ENCODE peak calls at places on chromosomes 3 and 15, in five cellular contexts. I is LoVo, H is RWPE1, N is left cardiac atrium, V is NCI-H526. Z is an unnamed sample.

GRCh38 chr3:60126905-60127304 is 1077.1 kb upstream of the CFAP20DC start:
- DNase-seq in I (no peak), H (no peak), N (no peak), V (no peak), Z (no peak)

GRCh38 chr3:188153498-188153948 is 434 bp upstream of the LPP start:
- DNase-seq in I (peak; percentile 81), H (peak; percentile 95), N (peak; percentile 85), V (no peak), Z (no peak)

GRCh38 chr15:41988896-41989572 is 16.7 kb upstream of the EHD4 start:
- DNase-seq in I (no peak), H (no peak), N (no peak), V (no peak), Z (no peak)

GRCh38 chr3:127525373-127525772 is 65.2 kb downstream of the TPRA1 start:
- DNase-seq in I (peak; percentile 60), H (peak; percentile 94), N (no peak), V (no peak), Z (peak; percentile 42)

GRCh38 chr3:154018100-154018696 is 103.0 kb upstream of the ARHGEF26 start:
- DNase-seq in I (peak; percentile 41), H (peak; percentile 15), N (no peak), V (no peak), Z (no peak)

GRCh38 chr3:168884353-168884903 is 779.1 kb downstream of the MECOM start:
- DNase-seq in I (peak; percentile 81), H (peak; percentile 78), N (no peak), V (no peak), Z (peak; percentile 53)

GRCh38 chr3:62531494-62531893 is 158.1 kb upstream of the FEZF2 start:
- DNase-seq in I (no peak), H (no peak), N (no peak), V (no peak), Z (no peak)

GRCh38 chr3:32946973-32947372 is 4.5 kb upstream of the CCR4 start:
- DNase-seq in I (no peak), H (no peak), N (no peak), V (no peak), Z (no peak)

GRCh38 chr3:134709563-134710312 is 58.9 kb upstream of the KY start:
- DNase-seq in I (no peak), H (no peak), N (no peak), V (peak; percentile 70), Z (no peak)

GRCh38 chr15:59616390-59616789 is 4.8 kb downstream of the GCNT3 start:
- DNase-seq in I (no peak), H (no peak), N (no peak), V (peak; percentile 26), Z (no peak)

GRCh38 chr3:134453631-134454030 is 32.2 kb downstream of the ANAPC13 start:
- DNase-seq in I (no peak), H (no peak), N (no peak), V (no peak), Z (no peak)

GRCh38 chr15:74789741-74790079 is 7.8 kb downstream of the CSK start:
- DNase-seq in I (no peak), H (no peak), N (no peak), V (no peak), Z (no peak)

GRCh38 chr3:53689681-53690080 is 156.5 kb downstream of the CHDH start:
- DNase-seq in I (no peak), H (no peak), N (no peak), V (no peak), Z (no peak)

GRCh38 chr3:89372456-89372855 is 265.0 kb downstream of the EPHA3 start:
- DNase-seq in I (no peak), H (peak; percentile 17), N (no peak), V (no peak), Z (no peak)

GRCh38 chr15:35533130-35534110 is 12.5 kb downstream of the DPH6 start:
- DNase-seq in I (no peak), H (no peak), N (no peak), V (no peak), Z (no peak)

GRCh38 chr3:72797773-72798543 is 50.3 kb downstream of the SHQ1 start:
- DNase-seq in I (no peak), H (no peak), N (peak; percentile 52), V (no peak), Z (no peak)

GRCh38 chr15:39083213-39083612 is 497.7 kb upstream of the THBS1 start:
- DNase-seq in I (no peak), H (no peak), N (no peak), V (no peak), Z (no peak)

GRCh38 chr3:106428565-106428994 is 559.8 kb upstream of the CBLB start:
- DNase-seq in I (peak; percentile 12), H (peak; percentile 79), N (no peak), V (no peak), Z (peak; percentile 58)

GRCh38 chr3:111708157-111708771 is 113.1 kb upstream of the ZBED2 start:
- DNase-seq in I (no peak), H (no peak), N (no peak), V (no peak), Z (no peak)

GRCh38 chr15:55741592-55742497 is 1.1 kb downstream of the PRTG start:
- DNase-seq in I (peak; percentile 48), H (peak; percentile 18), N (peak; percentile 31), V (no peak), Z (no peak)

GRCh38 chr15:39592500-39592899 is 11.6 kb downstream of the THBS1 start:
- DNase-seq in I (no peak), H (no peak), N (no peak), V (no peak), Z (peak; percentile 65)

GRCh38 chr3:14428087-14429067 is 26.0 kb downstream of the SLC6A6 start:
- DNase-seq in I (no peak), H (no peak), N (peak; percentile 68), V (no peak), Z (no peak)

GRCh38 chr3:34882764-34883163 is 756.6 kb upstream of the ARPP21 start:
- DNase-seq in I (no peak), H (no peak), N (no peak), V (no peak), Z (no peak)

GRCh38 chr3:130821821-130822220 is 72.1 kb upstream of the ATP2C1 start:
- DNase-seq in I (no peak), H (no peak), N (no peak), V (no peak), Z (no peak)

GRCh38 chr15:90053685-90054466 is 48.4 kb downstream of the IDH2 start:
- DNase-seq in I (no peak), H (no peak), N (no peak), V (no peak), Z (no peak)

GRCh38 chr3:157204431-157204830 is 44.5 kb upstream of the CCNL1 start:
- DNase-seq in I (no peak), H (no peak), N (no peak), V (no peak), Z (no peak)

GRCh38 chr3:61560452-61561373 is 658 bp upstream of the PTPRG start:
- DNase-seq in I (peak; percentile 82), H (peak; percentile 71), N (peak; percentile 90), V (peak; percentile 55), Z (no peak)

GRCh38 chr3:95460274-95460673 is 1354.1 kb upstream of the EPHA6 start:
- DNase-seq in I (no peak), H (no peak), N (no peak), V (no peak), Z (no peak)

GRCh38 chr3:177335728-177336127 is 138.4 kb upstream of the TBL1XR1 start:
- DNase-seq in I (peak; percentile 61), H (no peak), N (no peak), V (no peak), Z (no peak)

GRCh38 chr3:3737511-3737910 is 61.7 kb upstream of the LRRN1 start:
- DNase-seq in I (no peak), H (no peak), N (no peak), V (no peak), Z (no peak)

GRCh38 chr3:56557815-56558170 is 818 bp downstream of the CCDC66 start:
- DNase-seq in I (peak; percentile 12), H (no peak), N (no peak), V (no peak), Z (no peak)

Z was measured in keratinocyte.